ENCODE peak calls at places on chromosomes 1 and 21, in five cellular contexts. One of them, this sample, is unnamed.
A peak's percentile ranks its signal among the peaks of the same experiment; 100 is the strongest.

GRCh38 chr1:198056255-198056654 is 100.5 kb upstream of the NEK7 start:
- DNase-seq in nephron progenitor cell: peak; percentile 10
- DNase-seq in A549: peak; percentile 13
- DNase-seq in GM06990: peak; percentile 4
- DNase-seq in fibroblast of mammary gland: no peak
- DNase-seq in this sample: peak; percentile 22

GRCh38 chr1:208681878-208682663 is 437.9 kb upstream of the PLXNA2 start:
- DNase-seq in nephron progenitor cell: no peak
- DNase-seq in A549: no peak
- DNase-seq in GM06990: no peak
- DNase-seq in fibroblast of mammary gland: no peak
- DNase-seq in this sample: peak; percentile 14

GRCh38 chr1:206847337-206847834 is 18.0 kb upstream of the IL20 start:
- DNase-seq in nephron progenitor cell: no peak
- DNase-seq in A549: no peak
- DNase-seq in GM06990: no peak
- DNase-seq in fibroblast of mammary gland: no peak
- DNase-seq in this sample: no peak

GRCh38 chr1:24290933-24291487 is 28.1 kb upstream of the GRHL3 start:
- DNase-seq in nephron progenitor cell: no peak
- DNase-seq in A549: peak; percentile 33
- DNase-seq in GM06990: no peak
- DNase-seq in fibroblast of mammary gland: no peak
- DNase-seq in this sample: peak; percentile 58

GRCh38 chr1:109610609-109611307 is 8.7 kb downstream of the GNAT2 start:
- DNase-seq in nephron progenitor cell: no peak
- DNase-seq in A549: no peak
- DNase-seq in GM06990: no peak
- DNase-seq in fibroblast of mammary gland: no peak
- DNase-seq in this sample: no peak

GRCh38 chr1:43284711-43285110 is 670 bp downstream of the C1orf210 start:
- DNase-seq in nephron progenitor cell: no peak
- DNase-seq in A549: no peak
- DNase-seq in GM06990: no peak
- DNase-seq in fibroblast of mammary gland: no peak
- DNase-seq in this sample: no peak

GRCh38 chr1:67711150-67711849 is 26.3 kb downstream of the GADD45A start:
- DNase-seq in nephron progenitor cell: no peak
- DNase-seq in A549: no peak
- DNase-seq in GM06990: no peak
- DNase-seq in fibroblast of mammary gland: no peak
- DNase-seq in this sample: no peak

GRCh38 chr1:41380979-41381690 is 19.9 kb downstream of the FOXO6 start:
- DNase-seq in nephron progenitor cell: no peak
- DNase-seq in A549: no peak
- DNase-seq in GM06990: no peak
- DNase-seq in fibroblast of mammary gland: no peak
- DNase-seq in this sample: no peak

GRCh38 chr1:151072224-151072623 is 1.7 kb downstream of the GABPB2 start:
- DNase-seq in nephron progenitor cell: no peak
- DNase-seq in A549: no peak
- DNase-seq in GM06990: no peak
- DNase-seq in fibroblast of mammary gland: no peak
- DNase-seq in this sample: no peak

GRCh38 chr1:186102559-186103148 is 272.4 kb downstream of the TPR start:
- DNase-seq in nephron progenitor cell: no peak
- DNase-seq in A549: no peak
- DNase-seq in GM06990: no peak
- DNase-seq in fibroblast of mammary gland: peak; percentile 83
- DNase-seq in this sample: peak; percentile 75

GRCh38 chr1:207396360-207396759 is 57.8 kb upstream of the CR2 start:
- DNase-seq in nephron progenitor cell: peak; percentile 21
- DNase-seq in A549: no peak
- DNase-seq in GM06990: no peak
- DNase-seq in fibroblast of mammary gland: no peak
- DNase-seq in this sample: no peak

GRCh38 chr1:55542901-55543504 is 327.8 kb upstream of the USP24 start:
- DNase-seq in nephron progenitor cell: no peak
- DNase-seq in A549: no peak
- DNase-seq in GM06990: no peak
- DNase-seq in fibroblast of mammary gland: peak; percentile 50
- DNase-seq in this sample: no peak

GRCh38 chr21:25494804-25495203 is 112.5 kb downstream of the MRPL39 start:
- DNase-seq in nephron progenitor cell: no peak
- DNase-seq in A549: no peak
- DNase-seq in GM06990: no peak
- DNase-seq in fibroblast of mammary gland: no peak
- DNase-seq in this sample: no peak

GRCh38 chr21:46442938-46443337 is 15.8 kb upstream of the DIP2A start:
- DNase-seq in nephron progenitor cell: no peak
- DNase-seq in A549: no peak
- DNase-seq in GM06990: no peak
- DNase-seq in fibroblast of mammary gland: no peak
- DNase-seq in this sample: no peak

GRCh38 chr1:109628540-109629321 is 9.1 kb downstream of the AMPD2 start:
- DNase-seq in nephron progenitor cell: no peak
- DNase-seq in A549: peak; percentile 35
- DNase-seq in GM06990: no peak
- DNase-seq in fibroblast of mammary gland: peak; percentile 51
- DNase-seq in this sample: no peak

GRCh38 chr1:2633401-2633935 is 652 bp upstream of the MMEL1 start:
- DNase-seq in nephron progenitor cell: no peak
- DNase-seq in A549: no peak
- DNase-seq in GM06990: no peak
- DNase-seq in fibroblast of mammary gland: no peak
- DNase-seq in this sample: no peak

GRCh38 chr1:230251644-230252191 is 174.4 kb downstream of the PGBD5 start:
- DNase-seq in nephron progenitor cell: no peak
- DNase-seq in A549: no peak
- DNase-seq in GM06990: peak; percentile 21
- DNase-seq in fibroblast of mammary gland: no peak
- DNase-seq in this sample: no peak

GRCh38 chr1:1599030-1599916 is 662 bp downstream of the FNDC10 start:
- DNase-seq in nephron progenitor cell: peak; percentile 58
- DNase-seq in A549: no peak
- DNase-seq in GM06990: no peak
- DNase-seq in fibroblast of mammary gland: peak; percentile 23
- DNase-seq in this sample: no peak

GRCh38 chr1:157199421-157199755 is 61.2 kb upstream of the ETV3 start:
- DNase-seq in nephron progenitor cell: no peak
- DNase-seq in A549: no peak
- DNase-seq in GM06990: no peak
- DNase-seq in fibroblast of mammary gland: no peak
- DNase-seq in this sample: no peak

GRCh38 chr1:9730096-9730901 is 78.8 kb downstream of the PIK3CD start:
- DNase-seq in nephron progenitor cell: no peak
- DNase-seq in A549: no peak
- DNase-seq in GM06990: peak; percentile 24
- DNase-seq in fibroblast of mammary gland: no peak
- DNase-seq in this sample: no peak

GRCh38 chr1:53330819-53331218 is 2.9 kb upstream of the LRP8 start:
- DNase-seq in nephron progenitor cell: no peak
- DNase-seq in A549: no peak
- DNase-seq in GM06990: no peak
- DNase-seq in fibroblast of mammary gland: no peak
- DNase-seq in this sample: peak; percentile 13

GRCh38 chr1:53850082-53850673 is 12.1 kb upstream of the NDC1 start:
- DNase-seq in nephron progenitor cell: no peak
- DNase-seq in A549: no peak
- DNase-seq in GM06990: no peak
- DNase-seq in fibroblast of mammary gland: no peak
- DNase-seq in this sample: no peak

GRCh38 chr21:46124926-46125845 is 27.3 kb downstream of the COL6A2 start:
- DNase-seq in nephron progenitor cell: peak; percentile 3
- DNase-seq in A549: no peak
- DNase-seq in GM06990: no peak
- DNase-seq in fibroblast of mammary gland: peak; percentile 45
- DNase-seq in this sample: no peak

GRCh38 chr21:27572681-27573080 is 605.8 kb upstream of the ADAMTS5 start:
- DNase-seq in nephron progenitor cell: no peak
- DNase-seq in A549: no peak
- DNase-seq in GM06990: no peak
- DNase-seq in fibroblast of mammary gland: peak; percentile 90
- DNase-seq in this sample: no peak

GRCh38 chr1:204408074-204408507 is 3.5 kb downstream of the PPP1R15B start:
- DNase-seq in nephron progenitor cell: no peak
- DNase-seq in A549: peak; percentile 46
- DNase-seq in GM06990: no peak
- DNase-seq in fibroblast of mammary gland: peak; percentile 78
- DNase-seq in this sample: peak; percentile 95

GRCh38 chr1:9059944-9060744 is 9.3 kb downstream of the SLC2A5 start:
- DNase-seq in nephron progenitor cell: no peak
- DNase-seq in A549: no peak
- DNase-seq in GM06990: no peak
- DNase-seq in fibroblast of mammary gland: no peak
- DNase-seq in this sample: no peak

GRCh38 chr1:5551274-5551966 is 440.8 kb downstream of the NPHP4 start:
- DNase-seq in nephron progenitor cell: no peak
- DNase-seq in A549: peak; percentile 1
- DNase-seq in GM06990: no peak
- DNase-seq in fibroblast of mammary gland: peak; percentile 27
- DNase-seq in this sample: peak; percentile 80

GRCh38 chr1:217135569-217135915 is 412.3 kb upstream of the ESRRG start:
- DNase-seq in nephron progenitor cell: peak; percentile 69
- DNase-seq in A549: no peak
- DNase-seq in GM06990: no peak
- DNase-seq in fibroblast of mammary gland: no peak
- DNase-seq in this sample: no peak

GRCh38 chr1:99504287-99504686 is 141.6 kb upstream of the PALMD start:
- DNase-seq in nephron progenitor cell: no peak
- DNase-seq in A549: no peak
- DNase-seq in GM06990: no peak
- DNase-seq in fibroblast of mammary gland: no peak
- DNase-seq in this sample: no peak

GRCh38 chr1:2431095-2431494 is 18.7 kb upstream of the PEX10 start:
- DNase-seq in nephron progenitor cell: no peak
- DNase-seq in A549: no peak
- DNase-seq in GM06990: no peak
- DNase-seq in fibroblast of mammary gland: no peak
- DNase-seq in this sample: no peak

GRCh38 chr21:46543306-46543705 is 61.6 kb downstream of the S100B start:
- DNase-seq in nephron progenitor cell: no peak
- DNase-seq in A549: no peak
- DNase-seq in GM06990: no peak
- DNase-seq in fibroblast of mammary gland: no peak
- DNase-seq in this sample: no peak

GRCh38 chr1:6040444-6040843 is 5.2 kb upstream of the KCNAB2 start:
- DNase-seq in nephron progenitor cell: no peak
- DNase-seq in A549: no peak
- DNase-seq in GM06990: no peak
- DNase-seq in fibroblast of mammary gland: no peak
- DNase-seq in this sample: no peak

GRCh38 chr1:88552226-88552625 is 131.8 kb upstream of the PKN2 start:
- DNase-seq in nephron progenitor cell: no peak
- DNase-seq in A549: no peak
- DNase-seq in GM06990: no peak
- DNase-seq in fibroblast of mammary gland: no peak
- DNase-seq in this sample: no peak

GRCh38 chr1:88544166-88544565 is 139.9 kb upstream of the PKN2 start:
- DNase-seq in nephron progenitor cell: no peak
- DNase-seq in A549: no peak
- DNase-seq in GM06990: no peak
- DNase-seq in fibroblast of mammary gland: no peak
- DNase-seq in this sample: no peak

DNA sequence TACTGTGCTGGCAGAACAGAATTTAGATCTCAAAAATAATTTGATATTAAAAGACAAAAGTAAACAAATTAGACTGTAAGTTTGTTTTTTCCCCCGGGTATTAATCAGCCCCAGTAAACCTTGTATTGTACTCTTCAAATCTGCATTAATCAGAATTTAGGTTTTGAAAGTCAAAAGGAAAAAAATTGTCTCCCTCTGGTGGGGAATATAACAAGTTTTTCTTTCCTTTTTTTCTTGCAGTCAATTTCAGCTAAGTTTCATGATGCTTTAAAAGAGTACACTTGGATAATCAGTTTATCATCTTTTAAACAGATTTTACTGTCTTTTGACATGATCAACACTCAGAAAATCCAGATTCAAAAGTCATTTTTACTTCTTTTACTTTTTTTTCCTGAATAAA is 134.5 kb upstream of the PKN2 start:
- DNase-seq in nephron progenitor cell: no peak
- DNase-seq in A549: no peak
- DNase-seq in GM06990: no peak
- DNase-seq in fibroblast of mammary gland: peak; percentile 12
- DNase-seq in this sample: peak; percentile 27
- TF ChIP-seq CTCF in nephron progenitor cell: peak; percentile 35
- TF ChIP-seq CTCF in A549: peak; percentile 29
- TF ChIP-seq CTCF in GM06990: peak; percentile 2
- TF ChIP-seq CTCF in fibroblast of mammary gland: peak; percentile 30
- TF ChIP-seq CTCF in this sample: no peak

DNA sequence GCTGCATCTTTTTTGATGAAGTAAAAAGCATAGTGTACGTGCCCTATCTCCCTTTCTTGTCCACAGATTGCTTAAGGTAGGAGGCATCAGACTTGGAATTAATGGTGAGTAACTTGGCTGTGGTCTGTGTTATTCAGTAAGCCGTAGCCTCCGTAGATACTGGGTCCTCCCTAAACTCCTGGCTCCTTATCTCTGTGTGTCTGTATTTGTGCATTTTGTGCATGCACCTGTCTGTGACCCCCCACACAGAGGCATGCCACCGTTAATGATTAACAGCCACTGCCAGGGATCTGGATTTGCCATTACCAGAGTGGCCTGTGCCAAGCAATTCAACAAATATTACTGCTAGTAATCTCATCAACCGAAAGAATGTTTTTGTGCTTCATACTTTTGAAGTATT is 31.9 kb downstream of the MAP3K21 start:
- DNase-seq in nephron progenitor cell: no peak
- DNase-seq in A549: peak; percentile 83
- DNase-seq in GM06990: no peak
- DNase-seq in fibroblast of mammary gland: no peak
- DNase-seq in this sample: no peak
- TF ChIP-seq CTCF in nephron progenitor cell: no peak
- TF ChIP-seq CTCF in A549: no peak
- TF ChIP-seq CTCF in GM06990: no peak
- TF ChIP-seq CTCF in fibroblast of mammary gland: no peak
- TF ChIP-seq CTCF in this sample: no peak

GRCh38 chr1:30522031-30523004 is 201.1 kb downstream of the MATN1 start:
- DNase-seq in nephron progenitor cell: no peak
- DNase-seq in A549: no peak
- DNase-seq in GM06990: no peak
- DNase-seq in fibroblast of mammary gland: peak; percentile 86
- DNase-seq in this sample: peak; percentile 74
- TF ChIP-seq CTCF in nephron progenitor cell: no peak
- TF ChIP-seq CTCF in A549: no peak
- TF ChIP-seq CTCF in GM06990: no peak
- TF ChIP-seq CTCF in fibroblast of mammary gland: no peak
- TF ChIP-seq CTCF in this sample: no peak

GRCh38 chr1:44926311-44926781 is 60.0 kb downstream of the EIF2B3 start:
- DNase-seq in nephron progenitor cell: no peak
- DNase-seq in A549: no peak
- DNase-seq in GM06990: no peak
- DNase-seq in fibroblast of mammary gland: peak; percentile 78
- DNase-seq in this sample: no peak

GRCh38 chr1:44929556-44929955 is 56.8 kb downstream of the EIF2B3 start:
- DNase-seq in nephron progenitor cell: no peak
- DNase-seq in A549: no peak
- DNase-seq in GM06990: no peak
- DNase-seq in fibroblast of mammary gland: peak; percentile 21
- DNase-seq in this sample: no peak

GRCh38 chr1:44919387-44919786 is 67.0 kb downstream of the EIF2B3 start:
- DNase-seq in nephron progenitor cell: no peak
- DNase-seq in A549: no peak
- DNase-seq in GM06990: no peak
- DNase-seq in fibroblast of mammary gland: peak; percentile 35
- DNase-seq in this sample: no peak

GRCh38 chr1:44924835-44925464 is 61.4 kb downstream of the EIF2B3 start:
- DNase-seq in nephron progenitor cell: no peak
- DNase-seq in A549: peak; percentile 63
- DNase-seq in GM06990: no peak
- DNase-seq in fibroblast of mammary gland: peak; percentile 89
- DNase-seq in this sample: peak; percentile 70
- TF ChIP-seq CTCF in nephron progenitor cell: peak; percentile 11
- TF ChIP-seq CTCF in A549: peak; percentile 38
- TF ChIP-seq CTCF in GM06990: peak; percentile 34
- TF ChIP-seq CTCF in fibroblast of mammary gland: peak; percentile 48
- TF ChIP-seq CTCF in this sample: peak; percentile 27

This sample was measured in MCF 10A.